ENCODE peak calls at places on chromosomes 13 and 19, in seven cellular contexts. G is suprapubic skin, P is prostate gland, H is transverse colon, I is stomach, E is H1, U is HCT116. C is an unnamed sample. For H3K9me3, the result is how much of the 10 kb centered on the place peaks cover.

GRCh38 chr19:35779033-35779432 is 3.7 kb downstream of the ARHGAP33 start:
- DNase-seq in I (no peak), E (no peak), P (no peak), H (no peak), G (no peak), U (no peak), C (no peak)

GRCh38 chr13:114017028-114017630 is 43.3 kb upstream of the C13orf46 start:
- DNase-seq in G (no peak), E (no peak), P (no peak), I (no peak), U (no peak), H (no peak), C (no peak)

GRCh38 chr13:95710313-95710712 is 33.4 kb downstream of the DNAJC3 start:
- DNase-seq in E (no peak), P (no peak), I (no peak), H (no peak), G (no peak), U (no peak), C (no peak)

GRCh38 chr13:19984430-19985218 is 26.1 kb downstream of the ZMYM2 start:
- DNase-seq in I (no peak), G (no peak), U (peak), P (no peak), E (no peak), H (no peak), C (no peak)

GRCh38 chr19:55472463-55472862 is 4.0 kb upstream of the ZNF628 start:
- DNase-seq in E (no peak), P (no peak), G (no peak), H (no peak), U (peak), I (no peak), C (no peak)

GRCh38 chr13:38965281-38965680 is 25.4 kb downstream of the STOML3 start:
- DNase-seq in G (no peak), E (no peak), I (no peak), P (no peak), U (no peak), H (no peak), C (no peak)

GRCh38 chr19:12224676-12225075 is 61.8 kb downstream of the ZNF136 start:
- DNase-seq in G (no peak), P (no peak), U (no peak), E (no peak), H (no peak), I (no peak), C (no peak)

GRCh38 chr19:21824679-21825078 is 11.3 kb downstream of the ZNF43 start:
- DNase-seq in P (no peak), H (no peak), I (no peak), G (no peak), U (no peak), E (no peak), C (no peak)

GRCh38 chr19:55459950-55460657 is 1.3 kb downstream of the ISOC2 start:
- DNase-seq in I (no peak), H (no peak), U (no peak), P (no peak), G (no peak), E (no peak), C (no peak)

GRCh38 chr19:33214621-33215020 is 11.0 kb downstream of the SLC7A10 start:
- DNase-seq in E (no peak), I (no peak), H (no peak), U (no peak), G (no peak), P (no peak), C (no peak)

GRCh38 chr19:991174-991931 is 7.2 kb downstream of the WDR18 start:
- DNase-seq in G (no peak), I (no peak), E (no peak), H (peak), U (peak), P (no peak), C (no peak)

GRCh38 chr19:46022431-46023310 is at the start of gene PGLYRP1:
- DNase-seq in P (no peak), U (no peak), H (no peak), G (peak), I (no peak), E (no peak), C (peak)

GRCh38 chr13:111122056-111122455 is 6.9 kb downstream of the ARHGEF7 start:
- DNase-seq in P (no peak), I (no peak), E (no peak), G (no peak), U (no peak), H (no peak), C (no peak)

GRCh38 chr19:45152504-45153338 is 8.1 kb downstream of the NKPD1 start:
- DNase-seq in I (peak), P (peak), G (no peak), H (peak), E (no peak), U (no peak), C (peak)

GRCh38 chr19:51488491-51488890 is 10.2 kb downstream of the CEACAM18 start:
- DNase-seq in G (no peak), H (no peak), I (no peak), E (no peak), U (no peak), P (no peak), C (no peak)

GRCh38 chr19:23415561-23416191 is 20.4 kb upstream of the ZNF91 start:
- DNase-seq in P (no peak), G (no peak), I (no peak), E (peak), U (no peak), H (peak), C (no peak)

GRCh38 chr19:12838182-12838890 is at the start of gene MAST1:
- DNase-seq in G (no peak), U (no peak), H (peak), E (no peak), P (no peak), I (peak), C (peak)

GRCh38 chr13:29892149-29892548 is 41.7 kb upstream of the UBL3 start:
- DNase-seq in H (no peak), P (no peak), E (no peak), I (no peak), U (no peak), G (no peak), C (no peak)

GRCh38 chr19:49214701-49215100 is 57.1 kb downstream of the TRPM4 start:
- DNase-seq in U (no peak), E (no peak), G (no peak), H (peak), I (no peak), P (no peak), C (peak)

GRCh38 chr13:105513448-105513847 is 1022.0 kb downstream of the EFNB2 start:
- DNase-seq in H (no peak), E (no peak), I (no peak), U (no peak), G (no peak), P (no peak), C (no peak)

GRCh38 chr13:48294670-48295069 is 8.9 kb upstream of the RB1 start:
- DNase-seq in U (no peak), G (no peak), E (no peak), H (no peak), I (no peak), P (no peak), C (no peak)

GRCh38 chr13:67094952-67095351 is 135.2 kb downstream of the PCDH9 start:
- DNase-seq in G (no peak), P (no peak), I (no peak), U (no peak), H (no peak), E (no peak), C (no peak)

GRCh38 chr13:67094078-67094477 is 136.1 kb downstream of the PCDH9 start:
- DNase-seq in I (no peak), P (no peak), E (no peak), G (no peak), H (no peak), U (no peak), C (no peak)

GRCh38 chr13:67095621-67096020 is 134.5 kb downstream of the PCDH9 start:
- DNase-seq in H (no peak), E (no peak), P (no peak), U (no peak), I (no peak), G (no peak), C (no peak)

GRCh38 chr13:67097856-67098255 is 132.3 kb downstream of the PCDH9 start:
- DNase-seq in P (no peak), I (no peak), U (no peak), H (no peak), E (no peak), G (no peak), C (no peak)

DNA sequence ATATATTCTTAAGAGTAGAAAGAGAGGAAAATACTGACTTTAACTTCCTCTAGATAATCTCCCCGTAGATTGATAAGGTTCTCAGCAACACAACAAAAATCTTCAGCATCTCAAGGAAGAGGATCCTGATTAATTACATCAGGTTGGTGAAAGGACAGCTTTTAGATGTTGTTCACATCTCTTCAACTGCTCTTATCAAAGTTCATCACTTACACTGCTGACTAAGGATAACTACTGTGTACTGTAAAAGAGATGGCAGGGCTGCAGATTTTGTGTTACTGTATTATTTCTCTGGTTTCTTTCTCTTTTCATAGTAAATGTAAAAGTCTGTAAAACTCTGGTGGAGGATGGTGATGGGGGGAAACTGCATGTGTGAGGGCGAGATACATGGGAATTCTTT is 133.7 kb downstream of the PCDH9 start:
- DNase-seq in G (no peak), H (no peak), I (no peak), P (no peak), E (no peak), U (no peak), C (no peak)
- H3K9me3 ChIP-seq in G (under half), H (under half), I (under half), P (under half), E (under half), U (under half), C (under half)

GRCh38 chr19:39372047-39372802 is 18.7 kb downstream of the PAF1 start:
- DNase-seq in I (peak), G (peak), U (no peak), P (peak), H (peak), E (no peak), C (no peak)
- TF ChIP-seq POLR2AphosphoS5 in I (peak), G (no peak), U (no peak), P (peak), H (peak), E (no peak), C (no peak)

GRCh38 chr19:37484406-37485115 is 15.4 kb downstream of the ZNF570 start:
- DNase-seq in I (no peak), U (no peak), H (no peak), G (no peak), E (no peak), P (no peak), C (no peak)
- H3K9me3 ChIP-seq in I (half or more), U (under half), H (half or more), G (half or more), E (half or more), P (under half), C (half or more)

DNA sequence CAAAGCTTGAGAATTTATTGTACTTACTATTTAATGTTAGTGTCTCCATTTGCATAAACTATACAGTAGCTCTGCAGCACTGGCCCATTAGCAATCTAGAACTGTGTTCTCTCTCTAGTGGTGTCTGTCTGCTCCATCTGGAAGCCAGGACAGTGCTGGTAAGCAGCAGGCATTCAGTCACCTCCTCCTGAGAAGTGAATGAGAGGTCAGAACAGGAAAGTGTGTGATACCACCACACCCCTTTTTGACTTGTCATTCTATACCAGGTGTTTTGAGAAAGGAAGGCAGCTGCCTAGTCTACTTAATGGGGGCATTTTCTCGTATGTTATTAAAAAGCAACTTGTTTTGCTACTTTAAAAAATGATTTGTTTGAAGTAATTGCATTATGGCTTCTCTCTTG is 3.9 kb downstream of the COG3 start:
- DNase-seq in E (no peak), I (no peak), G (no peak), H (peak), U (no peak), P (peak), C (no peak)
- TF ChIP-seq POLR2AphosphoS5 in E (no peak), I (no peak), G (no peak), H (no peak), U (no peak), P (peak), C (no peak)

C was measured in spleen.